ENCODE peak calls at places on chromosomes 2 and 18, in eight cellular contexts. Q is frontal cortex; X is tibial artery; L is activated CD4-positive, alpha-beta T cell treated with anti-CD3 and anti-CD28 coated beads, Interleukin-2, amount 50 U/mL, for 1 hour; H is Right ventricle myocardium superior; S is activated T-cell treated with anti-CD3 and anti-CD28 coated beads for 24 hours; F is stomach; U is GM23248. K is an unnamed sample.

GRCh38 chr2:143177081-143177786 is 48.0 kb downstream of the ARHGAP15 start:
- DNase-seq in Q (no peak), X (no peak), L (no peak), H (no peak), S (no peak), F (no peak), U (no peak), K (no peak)

GRCh38 chr18:35050004-35050623 is 8.9 kb downstream of the MAPRE2 start:
- DNase-seq in Q (no peak), X (no peak), L (no peak), H (no peak), S (no peak), F (no peak), U (no peak), K (no peak)

GRCh38 chr2:241272722-241273551 is 42.5 kb downstream of the HDLBP start:
- DNase-seq in Q (peak), X (peak), L (peak), H (peak), S (peak), F (peak), U (peak), K (peak)

GRCh38 chr2:9207641-9208301 is 1.2 kb downstream of the ASAP2 start:
- DNase-seq in Q (peak), X (no peak), L (no peak), H (no peak), S (no peak), F (peak), U (peak), K (no peak)

GRCh38 chr2:85132834-85133637 is at the start of gene TCF7L1:
- DNase-seq in Q (peak), X (peak), L (peak), H (peak), S (peak), F (peak), U (peak), K (no peak)

GRCh38 chr2:194346189-194346588 is 1310.8 kb upstream of the SLC39A10 start:
- DNase-seq in Q (no peak), X (no peak), L (no peak), H (no peak), S (no peak), F (no peak), U (no peak), K (no peak)

GRCh38 chr18:59629894-59630293 is 67.3 kb downstream of the CCBE1 start:
- DNase-seq in Q (no peak), X (peak), L (no peak), H (peak), S (no peak), F (no peak), U (peak), K (no peak)

GRCh38 chr18:21242141-21243040 is at the start of gene GREB1L:
- DNase-seq in Q (peak), X (peak), L (no peak), H (peak), S (no peak), F (peak), U (peak), K (no peak)

GRCh38 chr2:1818404-1818803 is 74.1 kb upstream of the PXDN start:
- DNase-seq in Q (no peak), X (no peak), L (no peak), H (no peak), S (no peak), F (no peak), U (peak), K (no peak)

GRCh38 chr2:235268535-235268934 is 225.3 kb upstream of the AGAP1 start:
- DNase-seq in Q (no peak), X (no peak), L (no peak), H (no peak), S (no peak), F (no peak), U (peak), K (no peak)

GRCh38 chr2:188984680-188985079 is 10.5 kb downstream of the COL3A1 start:
- DNase-seq in Q (no peak), X (peak), L (no peak), H (no peak), S (no peak), F (no peak), U (peak), K (no peak)

GRCh38 chr2:229319558-229319957 is 48.5 kb upstream of the PID1 start:
- DNase-seq in Q (no peak), X (no peak), L (no peak), H (no peak), S (no peak), F (no peak), U (no peak), K (no peak)

GRCh38 chr18:71322201-71322600 is 1033.4 kb downstream of the SOCS6 start:
- DNase-seq in Q (no peak), X (no peak), L (no peak), H (no peak), S (no peak), F (no peak), U (no peak), K (no peak)

GRCh38 chr18:10497350-10497749 is 28.5 kb upstream of the NAPG start:
- DNase-seq in Q (no peak), X (no peak), L (no peak), H (no peak), S (no peak), F (no peak), U (peak), K (no peak)

GRCh38 chr2:1553671-1554295 is 140.5 kb downstream of the TPO start:
- DNase-seq in Q (no peak), X (no peak), L (no peak), H (no peak), S (no peak), F (no peak), U (peak), K (no peak)

GRCh38 chr2:190344275-190344827 is 962 bp downstream of the INPP1 start:
- DNase-seq in Q (peak), X (no peak), L (no peak), H (peak), S (no peak), F (peak), U (no peak), K (no peak)

GRCh38 chr2:104853926-104854506 is at the start of gene POU3F3:
- DNase-seq in Q (peak), X (peak), L (no peak), H (peak), S (peak), F (no peak), U (peak), K (no peak)

GRCh38 chr2:174827371-174828369 is 63.4 kb upstream of the CHRNA1 start:
- DNase-seq in Q (no peak), X (no peak), L (no peak), H (no peak), S (no peak), F (no peak), U (peak), K (no peak)

GRCh38 chr18:48942554-48943261 is 8.1 kb downstream of the SMAD7 start:
- DNase-seq in Q (no peak), X (no peak), L (no peak), H (no peak), S (no peak), F (peak), U (peak), K (no peak)

GRCh38 chr18:59697236-59697932 is at the start of gene CCBE1:
- DNase-seq in Q (no peak), X (peak), L (no peak), H (peak), S (peak), F (peak), U (peak), K (no peak)

GRCh38 chr2:28581312-28581711 is 85.5 kb downstream of the PLB1 start:
- DNase-seq in Q (no peak), X (no peak), L (no peak), H (no peak), S (no peak), F (no peak), U (no peak), K (no peak)

GRCh38 chr2:188659656-188660406 is 314.3 kb upstream of the COL3A1 start:
- DNase-seq in Q (no peak), X (no peak), L (no peak), H (no peak), S (no peak), F (no peak), U (peak), K (no peak)

GRCh38 chr2:238097988-238098853 is 1.9 kb upstream of the ESPNL start:
- DNase-seq in Q (no peak), X (no peak), L (no peak), H (peak), S (no peak), F (peak), U (peak), K (no peak)

GRCh38 chr18:62288669-62289016 is 36.5 kb upstream of the TNFRSF11A start:
- DNase-seq in Q (no peak), X (no peak), L (no peak), H (no peak), S (no peak), F (no peak), U (no peak), K (no peak)

GRCh38 chr2:102060792-102061191 is 69.0 kb downstream of the IL1R2 start:
- DNase-seq in Q (no peak), X (no peak), L (no peak), H (no peak), S (no peak), F (no peak), U (no peak), K (no peak)

GRCh38 chr18:54878662-54879058 is 50.4 kb downstream of the RAB27B start:
- DNase-seq in Q (no peak), X (no peak), L (no peak), H (no peak), S (no peak), F (no peak), U (peak), K (no peak)

GRCh38 chr2:26483957-26484565 is 6.1 kb upstream of the OTOF start:
- DNase-seq in Q (no peak), X (no peak), L (no peak), H (no peak), S (no peak), F (no peak), U (no peak), K (no peak)

GRCh38 chr2:60958361-60958760 is 59.2 kb upstream of the PEX13 start:
- DNase-seq in Q (no peak), X (no peak), L (no peak), H (no peak), S (no peak), F (no peak), U (peak), K (no peak)

GRCh38 chr2:180655393-180655792 is 325.0 kb upstream of the UBE2E3 start:
- DNase-seq in Q (no peak), X (no peak), L (no peak), H (no peak), S (no peak), F (no peak), U (peak), K (no peak)

GRCh38 chr2:5977477-5977876 is 285.3 kb downstream of the SOX11 start:
- DNase-seq in Q (no peak), X (no peak), L (no peak), H (no peak), S (no peak), F (no peak), U (no peak), K (no peak)

GRCh38 chr2:172375247-172375646 is 52.1 kb upstream of the ITGA6 start:
- DNase-seq in Q (no peak), X (no peak), L (no peak), H (no peak), S (no peak), F (no peak), U (no peak), K (no peak)

GRCh38 chr2:11559786-11560155 is 25.9 kb downstream of the GREB1 start:
- DNase-seq in Q (no peak), X (peak), L (no peak), H (no peak), S (no peak), F (no peak), U (no peak), K (no peak)